ENCODE peak calls at places on chromosomes 5 and 9, in six cellular contexts. W is GM12878, M is HepG2, D is K562, V is H1, Q is HCT116. J is an unnamed sample.

GRCh38 chr9:115882911-115883310 is 270.7 kb upstream of the PAPPA start:
- DNase-seq in M (no peak), V (no peak), W (no peak), D (no peak), Q (no peak), J (no peak)

GRCh38 chr9:114060711-114061110 is 17.4 kb downstream of the AMBP start:
- DNase-seq in M (no peak), W (no peak), D (no peak), V (no peak), Q (no peak), J (no peak)

GRCh38 chr9:108323615-108324014 is 532.2 kb downstream of the ACTL7B start:
- DNase-seq in V (no peak), W (no peak), M (no peak), D (no peak), Q (no peak), J (no peak)

GRCh38 chr9:112074250-112075008 is 100.7 kb downstream of the SUSD1 start:
- DNase-seq in W (peak; percentile 84), Q (peak; percentile 54), V (no peak), M (peak; percentile 40), D (no peak), J (no peak)

GRCh38 chr9:79988126-79988525 is 416.4 kb downstream of the TLE4 start:
- DNase-seq in M (no peak), V (no peak), Q (no peak), D (no peak), W (no peak), J (no peak)

GRCh38 chr5:123937230-123937629 is 425.3 kb downstream of the CSNK1G3 start:
- DNase-seq in Q (peak; percentile 72), M (peak; percentile 65), V (peak; percentile 38), W (peak; percentile 3), D (peak; percentile 19), J (peak; percentile 88)

GRCh38 chr5:78526049-78526525 is 122.5 kb downstream of the LHFPL2 start:
- DNase-seq in V (no peak), M (no peak), D (no peak), W (peak; percentile 48), Q (no peak), J (no peak)

GRCh38 chr5:138470322-138471285 is 5.3 kb downstream of the EGR1 start:
- DNase-seq in V (no peak), M (no peak), Q (peak; percentile 87), W (no peak), D (no peak), J (no peak)

GRCh38 chr9:136688274-136689107 is 1.2 kb upstream of the AGPAT2 start:
- DNase-seq in V (no peak), M (no peak), D (no peak), W (no peak), Q (no peak), J (no peak)

GRCh38 chr5:138905541-138905940 is 30.4 kb upstream of the LRRTM2 start:
- DNase-seq in M (no peak), W (no peak), D (no peak), Q (no peak), V (no peak), J (no peak)

GRCh38 chr5:149853019-149853648 is 91.5 kb downstream of the PDE6A start:
- DNase-seq in Q (peak; percentile 44), D (peak; percentile 68), W (no peak), V (peak; percentile 56), M (peak; percentile 58), J (peak; percentile 82)

GRCh38 chr5:20286512-20286911 is 298.5 kb upstream of the CDH18 start:
- DNase-seq in Q (no peak), M (no peak), W (no peak), D (no peak), V (no peak), J (no peak)

GRCh38 chr5:137753227-137753985 is 757 bp downstream of the HNRNPA0 start:
- DNase-seq in V (no peak), M (no peak), D (peak; percentile 58), W (no peak), Q (no peak), J (no peak)

GRCh38 chr5:123708074-123708806 is 196.3 kb downstream of the CSNK1G3 start:
- DNase-seq in D (no peak), M (no peak), W (no peak), V (no peak), Q (no peak), J (no peak)

GRCh38 chr9:78971505-78971904 is 600.3 kb upstream of the TLE4 start:
- DNase-seq in W (no peak), V (no peak), M (no peak), D (no peak), Q (no peak), J (no peak)

GRCh38 chr9:121825481-121825830 is 174.0 kb downstream of the DAB2IP start:
- DNase-seq in V (no peak), W (no peak), D (no peak), Q (no peak), M (no peak), J (no peak)

GRCh38 chr5:15645376-15645775 is 145.4 kb downstream of the FBXL7 start:
- DNase-seq in D (no peak), Q (no peak), M (no peak), V (no peak), W (no peak), J (no peak)

GRCh38 chr9:115373000-115373709 is 255.2 kb upstream of the TNC start:
- DNase-seq in D (no peak), W (peak; percentile 16), Q (peak; percentile 96), M (peak; percentile 35), V (no peak), J (no peak)

GRCh38 chr5:175922192-175922885 is 45.8 kb downstream of the THOC3 start:
- DNase-seq in V (no peak), D (peak; percentile 4), Q (no peak), M (peak; percentile 41), W (no peak), J (no peak)

GRCh38 chr9:122463828-122464632 is 13.7 kb downstream of the OR1J1 start:
- DNase-seq in D (peak; percentile 26), W (peak; percentile 45), V (peak; percentile 23), Q (peak; percentile 28), M (peak; percentile 69), J (no peak)

GRCh38 chr9:81318571-81318970 is 370.8 kb downstream of the TLE1 start:
- DNase-seq in D (no peak), Q (no peak), V (no peak), W (no peak), M (peak; percentile 12), J (no peak)

GRCh38 chr9:90001756-90002155 is 396.9 kb downstream of the GADD45G start:
- DNase-seq in V (no peak), D (no peak), Q (no peak), M (no peak), W (no peak), J (no peak)

GRCh38 chr9:88889386-88889785 is 101.9 kb upstream of the S1PR3 start:
- DNase-seq in V (no peak), W (no peak), Q (no peak), M (no peak), D (no peak), J (no peak)

GRCh38 chr5:98454904-98455303 is 318.6 kb upstream of the RGMB start:
- DNase-seq in W (no peak), M (no peak), D (no peak), Q (peak; percentile 0), V (no peak), J (no peak)

GRCh38 chr5:82272957-82273356 is 5.2 kb downstream of the RPS23 start:
- DNase-seq in Q (no peak), M (no peak), W (no peak), D (no peak), V (no peak), J (no peak)

GRCh38 chr9:77472646-77473045 is 175.5 kb downstream of the GNA14 start:
- DNase-seq in V (no peak), Q (no peak), M (no peak), D (no peak), W (no peak), J (no peak)

GRCh38 chr9:19498015-19498414 is 89.2 kb downstream of the ACER2 start:
- DNase-seq in D (no peak), W (no peak), V (no peak), Q (no peak), M (no peak), J (no peak)

GRCh38 chr9:84297162-84297821 is 43.3 kb downstream of the SLC28A3 start:
- DNase-seq in W (no peak), V (no peak), M (no peak), Q (no peak), D (no peak), J (no peak)

GRCh38 chr9:112618385-112619001 is 99.4 kb downstream of the INIP start:
- DNase-seq in D (no peak), Q (no peak), W (no peak), M (no peak), V (no peak), J (no peak)

GRCh38 chr5:1299511-1299850 is 4.6 kb upstream of the TERT start:
- DNase-seq in W (no peak), Q (no peak), M (no peak), V (no peak), D (no peak), J (no peak)

DNA sequence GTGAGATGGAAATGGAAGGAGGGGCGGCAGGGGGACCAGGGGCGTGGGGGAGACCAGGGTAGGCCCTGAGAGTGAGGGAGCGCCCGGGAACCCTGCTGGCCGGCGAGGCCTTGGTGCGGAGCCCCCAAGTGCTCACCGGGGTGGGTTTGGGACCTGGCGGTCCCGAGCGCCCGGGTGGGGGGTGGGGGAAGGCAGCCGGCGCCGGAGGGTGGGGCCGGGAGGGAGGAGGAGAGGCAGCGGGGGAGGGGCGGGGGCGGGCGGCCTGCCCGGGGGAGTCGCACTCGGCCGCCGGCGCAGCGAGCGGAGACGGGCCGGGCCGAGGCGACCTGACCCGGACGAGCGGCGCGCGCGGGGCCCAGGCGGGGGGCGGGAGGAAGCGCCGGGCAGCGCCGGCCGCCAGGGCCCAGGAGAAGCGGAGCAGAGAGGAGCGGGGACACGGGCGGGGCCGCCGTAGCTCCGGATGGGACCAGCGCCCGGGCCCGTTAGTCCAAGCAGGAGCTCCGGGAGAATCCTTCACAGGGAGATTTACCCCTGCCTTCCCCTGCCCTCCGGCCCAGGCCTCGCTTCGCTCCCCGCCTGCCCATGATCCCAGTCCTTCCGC is at the start of gene NPR2:
- DNase-seq in M (no peak), D (no peak), V (no peak), Q (no peak), W (no peak), J (no peak)
- TF ChIP-seq JUND in M (no peak), D (no peak), V (no peak), Q (no peak), W (no peak), J (no peak)

DNA sequence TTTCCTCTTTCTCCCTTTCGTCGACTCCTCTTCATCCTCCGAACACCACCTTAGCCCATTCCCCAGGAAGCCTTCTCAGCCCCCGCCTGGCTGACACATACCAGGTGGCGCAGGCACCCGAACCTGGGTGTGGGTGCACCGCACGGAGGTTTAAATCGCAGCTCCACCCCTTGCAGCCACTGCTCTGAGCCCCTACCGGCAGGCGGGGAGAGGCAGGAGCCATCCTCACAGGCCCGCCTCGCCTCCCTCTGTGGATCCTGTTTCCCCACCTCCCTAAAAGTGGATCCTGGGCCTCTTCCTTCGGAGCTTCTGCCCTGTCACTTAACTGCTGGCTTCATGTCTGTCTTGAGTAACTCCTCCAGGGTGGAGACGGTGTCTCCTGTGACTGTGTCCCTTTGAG is 110.7 kb downstream of the OLFM1 start:
- DNase-seq in W (no peak), D (no peak), M (no peak), V (no peak), Q (no peak), J (no peak)
- TF ChIP-seq JUND in W (no peak), D (no peak), M (no peak), V (no peak), Q (no peak), J (no peak)

GRCh38 chr9:128026255-128027165 is 40.6 kb downstream of the NAIF1 start:
- DNase-seq in M (no peak), W (peak; percentile 86), Q (no peak), V (no peak), D (no peak), J (no peak)
- TF ChIP-seq JUND in M (no peak), W (no peak), Q (no peak), V (no peak), D (no peak), J (no peak)

GRCh38 chr9:38746303-38746702 is 26.4 kb upstream of the FAM240B start:
- DNase-seq in V (no peak), W (no peak), D (no peak), Q (no peak), M (no peak), J (no peak)
- TF ChIP-seq JUND in V (no peak), W (no peak), D (no peak), Q (no peak), M (no peak), J (no peak)

J was measured in T47D.